ENCODE peak calls at places on chromosomes 4 and X, in six cellular contexts. K is upper lobe of right lung; P is tibial artery; W is thyroid gland; S is left lung; Z is CD4-positive, CD25-positive, alpha-beta regulatory T cell. I is an unnamed sample.

GRCh38 chr4:149344436-149344835 is 471.2 kb downstream of the IQCM start:
- DNase-seq in K (no peak), S (no peak), P (no peak), W (no peak), Z (no peak), I (no peak)

GRCh38 chr4:127498366-127498765 is 134.4 kb upstream of the INTU start:
- DNase-seq in S (no peak), Z (no peak), K (no peak), W (no peak), P (no peak), I (no peak)

GRCh38 chr4:108592674-108592986 is 27.7 kb upstream of the RPL34 start:
- DNase-seq in W (no peak), K (no peak), S (no peak), Z (no peak), P (no peak), I (no peak)

GRCh38 chr4:140719022-140719421 is 37.2 kb downstream of the TBC1D9 start:
- DNase-seq in W (no peak), P (no peak), K (no peak), Z (no peak), S (no peak), I (no peak)

GRCh38 chr4:176273741-176274140 is 4.7 kb upstream of the ASB5 start:
- DNase-seq in P (no peak), S (no peak), K (no peak), Z (no peak), W (no peak), I (no peak)

GRCh38 chrX:70613295-70613694 is 168.7 kb downstream of the DLG3 start:
- DNase-seq in Z (no peak), P (no peak), S (no peak), W (no peak), K (no peak), I (no peak)

GRCh38 chr4:74934016-74934821 is 1.3 kb downstream of the PARM1 start:
- DNase-seq in W (peak; percentile 76), K (peak; percentile 83), Z (no peak), S (peak; percentile 69), P (peak; percentile 33), I (no peak)

GRCh38 chr4:90745176-90745575 is 618.0 kb downstream of the CCSER1 start:
- DNase-seq in S (no peak), W (no peak), K (no peak), P (no peak), Z (no peak), I (no peak)

GRCh38 chr4:76955187-76955586 is 5.6 kb downstream of the SEPTIN11 start:
- DNase-seq in W (no peak), S (no peak), K (no peak), P (no peak), Z (no peak), I (no peak)

GRCh38 chr4:123622572-123622971 is 226.0 kb downstream of the SPRY1 start:
- DNase-seq in Z (no peak), S (no peak), P (no peak), W (no peak), K (no peak), I (no peak)

GRCh38 chr4:111399523-111400135 is 745.6 kb upstream of the FAM241A start:
- DNase-seq in Z (no peak), W (peak; percentile 14), S (no peak), P (no peak), K (no peak), I (no peak)

GRCh38 chr4:48906283-48907173 is at the start of gene OCIAD2:
- DNase-seq in W (peak; percentile 87), Z (peak; percentile 76), K (peak; percentile 90), S (peak; percentile 84), P (peak; percentile 37), I (peak; percentile 68)

GRCh38 chr4:172009461-172009860 is 196.3 kb downstream of the GALNTL6 start:
- DNase-seq in P (no peak), K (no peak), W (no peak), Z (no peak), S (no peak), I (no peak)

GRCh38 chr4:132346016-132346415 is 803.1 kb upstream of the PCDH10 start:
- DNase-seq in K (no peak), W (no peak), S (no peak), P (no peak), Z (no peak), I (no peak)

GRCh38 chrX:85611926-85612325 is 232.5 kb upstream of the POF1B start:
- DNase-seq in K (no peak), P (no peak), Z (no peak), S (no peak), W (no peak), I (no peak)

GRCh38 chr4:139740121-139740520 is 74.5 kb downstream of the MGST2 start:
- DNase-seq in P (no peak), K (no peak), W (peak; percentile 15), Z (no peak), S (no peak), I (peak; percentile 68)

DNA sequence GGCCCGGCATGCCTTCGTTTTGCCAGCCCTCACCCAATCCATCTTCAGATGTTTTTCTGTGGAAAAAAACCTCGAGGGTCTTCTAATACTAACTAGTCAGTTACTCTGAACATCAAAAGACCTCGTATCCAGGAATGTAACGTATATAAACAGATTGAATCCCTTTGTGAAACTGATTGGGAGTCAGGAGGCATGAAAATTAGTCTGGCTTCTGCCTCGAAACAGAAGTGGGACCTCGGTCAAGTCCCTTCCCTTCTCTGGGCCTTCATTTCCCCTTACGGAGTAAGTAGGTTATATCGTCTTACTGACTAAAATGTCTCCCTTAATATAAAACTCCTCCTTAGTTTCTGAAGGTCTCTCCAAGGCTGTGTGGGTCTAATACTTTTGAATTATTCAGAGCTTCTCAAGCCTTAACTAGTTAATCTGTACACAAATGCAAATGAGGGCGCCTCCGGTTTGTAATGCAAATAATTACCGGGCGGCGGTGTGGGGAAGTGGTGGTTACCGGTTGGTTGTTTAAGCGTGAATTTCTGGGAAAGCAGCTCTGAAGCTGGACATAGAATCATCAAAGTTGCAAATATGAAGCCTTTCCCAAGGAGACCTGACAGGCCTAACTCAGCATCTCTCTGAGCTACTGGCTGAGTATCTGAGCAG is 11.4 kb upstream of the NKRF start:
- DNase-seq in P (no peak), K (no peak), S (no peak), Z (no peak), W (no peak), I (no peak)
- H3K4me3 ChIP-seq in P (no peak overlapping the region), K (no peak overlapping the region), S (no peak overlapping the region), Z (no peak overlapping the region), W (no peak overlapping the region), I (no peak overlapping the region)

DNA sequence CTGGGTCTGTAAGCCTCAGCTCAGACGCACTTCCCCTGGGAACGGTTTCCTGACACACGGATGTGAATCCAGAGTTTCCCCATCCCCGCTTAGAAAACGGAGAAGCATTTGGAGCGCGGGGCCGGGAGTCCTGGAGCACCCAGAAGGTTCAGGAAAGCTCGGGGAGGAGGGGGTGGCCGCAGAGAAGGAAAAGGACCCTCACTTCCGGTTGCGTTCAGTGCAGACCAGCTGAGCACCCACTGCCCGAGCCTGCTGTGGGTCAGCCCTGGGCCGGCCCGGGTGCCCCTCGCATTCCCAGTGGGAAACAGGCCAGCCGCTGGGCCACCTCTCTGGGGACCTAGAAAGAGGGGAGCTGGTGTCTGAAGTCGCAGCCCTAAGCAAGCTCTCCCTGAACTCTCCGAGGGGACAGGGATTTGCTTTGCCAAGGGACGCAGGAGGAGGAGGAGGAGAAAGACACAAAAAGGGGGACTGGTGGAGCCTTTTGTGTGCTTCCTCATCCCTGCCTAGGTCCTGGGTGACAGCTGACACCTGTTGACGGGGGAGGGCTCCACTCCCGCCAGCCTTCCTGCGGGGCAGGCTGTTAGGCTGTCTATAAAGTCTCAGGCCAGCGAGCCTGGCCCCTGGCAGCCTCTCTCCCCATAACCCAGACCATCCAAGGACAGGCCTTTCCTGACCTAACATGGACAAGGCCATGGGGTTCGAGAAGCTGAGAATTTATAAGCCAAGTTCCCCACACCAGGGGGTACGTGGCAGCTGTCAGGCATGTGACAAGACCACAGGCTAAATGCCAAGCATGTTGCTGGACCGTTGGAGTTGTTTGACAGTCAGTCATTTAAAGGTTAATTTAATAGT is 696 bp upstream of the EVC2 start:
- DNase-seq in W (no peak), S (no peak), K (no peak), P (no peak), Z (no peak), I (no peak)
- H3K4me1 ChIP-seq in W (peaks cover 16% of the 10 kb centered on the region), S (peaks cover 9% of the 10 kb centered on the region), K (peaks cover 18% of the 10 kb centered on the region), P (peaks cover 20% of the 10 kb centered on the region), Z (peaks cover 4% of the 10 kb centered on the region), I (peaks cover 67% of the 10 kb centered on the region)

GRCh38 chrX:129650183-129650689 is 4.5 kb downstream of the APLN start:
- DNase-seq in W (no peak), S (no peak), K (no peak), P (no peak), Z (no peak), I (no peak)

GRCh38 chrX:129647588-129648410 is 7.0 kb downstream of the APLN start:
- DNase-seq in Z (no peak), P (no peak), K (no peak), W (no peak), S (no peak), I (no peak)

GRCh38 chrX:129650821-129651510 is 3.8 kb downstream of the APLN start:
- DNase-seq in P (no peak), W (no peak), S (no peak), Z (no peak), K (no peak), I (no peak)

GRCh38 chrX:129648514-129649267 is 6.1 kb downstream of the APLN start:
- DNase-seq in K (no peak), Z (no peak), S (no peak), W (no peak), P (no peak), I (no peak)

DNA sequence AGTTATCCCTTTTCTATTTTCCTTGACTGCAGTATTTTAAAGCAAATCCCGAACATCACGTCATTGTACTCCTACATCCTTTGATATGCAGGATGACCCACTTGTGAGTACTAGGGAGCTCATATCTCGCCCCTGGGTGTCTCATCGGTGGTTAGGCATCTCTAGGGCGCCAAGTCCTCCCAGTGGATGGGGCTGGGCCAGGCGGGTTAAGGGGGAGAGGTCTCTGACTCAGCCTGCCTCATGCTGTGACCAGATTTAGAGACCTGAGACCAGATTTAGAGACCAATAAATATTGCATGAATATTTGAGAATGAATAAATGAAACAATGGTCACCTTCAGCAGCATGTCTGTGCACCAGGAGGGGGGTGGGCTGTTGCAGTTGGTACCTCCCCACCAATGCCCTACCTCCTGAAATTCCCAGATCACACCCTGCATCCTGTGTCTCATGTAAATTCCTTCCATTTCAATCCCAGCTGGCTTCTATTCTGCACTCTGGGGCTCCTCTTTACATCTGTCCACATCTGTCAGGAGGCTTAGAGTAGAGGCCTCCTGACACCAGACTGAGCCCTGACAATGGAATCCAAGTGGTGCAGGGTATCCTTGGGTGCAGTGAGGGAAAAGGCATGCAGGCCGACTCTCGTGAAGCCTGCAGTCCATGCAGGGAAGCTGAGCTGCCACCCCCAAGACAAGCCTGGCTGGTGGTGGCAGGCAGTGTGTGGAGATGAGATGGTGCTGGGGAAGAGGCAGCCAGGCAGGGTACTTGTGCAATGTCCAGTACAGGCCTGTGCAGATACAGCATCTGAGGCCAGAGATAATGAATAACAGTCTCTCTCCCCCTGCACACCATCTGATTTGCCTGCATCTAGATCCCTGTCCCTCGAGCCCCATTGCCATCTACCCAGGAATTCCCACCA is 5.2 kb downstream of the APLN start:
- DNase-seq in Z (no peak), K (no peak), S (no peak), W (no peak), P (no peak), I (no peak)
- H3K27me3 ChIP-seq in Z (no peaks in the 10 kb centered on the region), K (no peaks in the 10 kb centered on the region), S (peaks cover 16% of the 10 kb centered on the region), W (no peaks in the 10 kb centered on the region), P (no peaks in the 10 kb centered on the region), I (no peaks in the 10 kb centered on the region)

DNA sequence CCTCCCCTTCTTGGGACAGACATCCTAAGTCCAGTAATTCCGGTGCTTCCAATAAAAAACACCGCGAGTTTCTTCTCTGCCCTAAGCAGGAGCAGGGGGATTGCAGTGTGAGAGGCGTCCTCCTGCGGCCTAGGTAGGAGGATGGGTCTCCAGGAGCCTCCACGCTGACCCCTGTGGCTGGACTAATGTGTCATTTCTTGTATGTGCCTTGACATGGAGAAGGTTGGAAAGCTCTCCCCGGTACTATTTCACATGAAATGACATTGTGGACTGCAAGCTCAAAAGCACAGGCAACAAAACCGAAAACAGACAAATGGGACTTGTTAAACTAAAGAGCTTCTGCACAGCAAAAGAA is 66.6 kb upstream of the ENPP6 start:
- DNase-seq in Z (no peak), K (no peak), S (no peak), W (no peak), P (no peak), I (no peak)
- H3K4me3 ChIP-seq in Z (no peak overlapping the region), K (peak overlapping the region; percentile 25), S (no peak overlapping the region), W (no peak overlapping the region), P (no peak overlapping the region), I (no peak overlapping the region)